ENCODE peak calls at places on chromosomes 11 and 22, in six cellular contexts. One of them, this sample, is unnamed.

GRCh38 chr11:85029964-85030363 is 597.2 kb downstream of the DLG2 start:
- DNase-seq in effector CD4-positive, alpha-beta T cell: no peak
- DNase-seq in PC-9: peak; percentile 72
- DNase-seq in SW480: no peak
- DNase-seq in naive thymus-derived CD4-positive, alpha-beta T cell: no peak
- DNase-seq in stimulated activated CD4-positive, alpha-beta T cell treated with anti-CD3 and anti-CD28 coated beads, Interleukin-12 subunit alpha, Interleukin-12 subunit beta, amount 100 ng/mL, for 48 hours: no peak
- DNase-seq in this sample: no peak

GRCh38 chr11:128299132-128299726 is 288.1 kb downstream of the ETS1 start:
- DNase-seq in effector CD4-positive, alpha-beta T cell: no peak
- DNase-seq in PC-9: no peak
- DNase-seq in SW480: no peak
- DNase-seq in naive thymus-derived CD4-positive, alpha-beta T cell: no peak
- DNase-seq in stimulated activated CD4-positive, alpha-beta T cell treated with anti-CD3 and anti-CD28 coated beads, Interleukin-12 subunit alpha, Interleukin-12 subunit beta, amount 100 ng/mL, for 48 hours: no peak
- DNase-seq in this sample: peak; percentile 86

GRCh38 chr11:13448876-13449275 is 14.1 kb downstream of the BTBD10 start:
- DNase-seq in effector CD4-positive, alpha-beta T cell: no peak
- DNase-seq in PC-9: no peak
- DNase-seq in SW480: no peak
- DNase-seq in naive thymus-derived CD4-positive, alpha-beta T cell: no peak
- DNase-seq in stimulated activated CD4-positive, alpha-beta T cell treated with anti-CD3 and anti-CD28 coated beads, Interleukin-12 subunit alpha, Interleukin-12 subunit beta, amount 100 ng/mL, for 48 hours: no peak
- DNase-seq in this sample: no peak

GRCh38 chr22:41369837-41370236 is 11.9 kb upstream of the TEF start:
- DNase-seq in effector CD4-positive, alpha-beta T cell: no peak
- DNase-seq in PC-9: no peak
- DNase-seq in SW480: no peak
- DNase-seq in naive thymus-derived CD4-positive, alpha-beta T cell: no peak
- DNase-seq in stimulated activated CD4-positive, alpha-beta T cell treated with anti-CD3 and anti-CD28 coated beads, Interleukin-12 subunit alpha, Interleukin-12 subunit beta, amount 100 ng/mL, for 48 hours: no peak
- DNase-seq in this sample: no peak

GRCh38 chr22:29145321-29146072 is 60.2 kb upstream of the EMID1 start:
- DNase-seq in effector CD4-positive, alpha-beta T cell: no peak
- DNase-seq in PC-9: no peak
- DNase-seq in SW480: peak; percentile 31
- DNase-seq in naive thymus-derived CD4-positive, alpha-beta T cell: no peak
- DNase-seq in stimulated activated CD4-positive, alpha-beta T cell treated with anti-CD3 and anti-CD28 coated beads, Interleukin-12 subunit alpha, Interleukin-12 subunit beta, amount 100 ng/mL, for 48 hours: no peak
- DNase-seq in this sample: no peak

GRCh38 chr11:108524422-108524821 is 26.2 kb upstream of the POGLUT3 start:
- DNase-seq in effector CD4-positive, alpha-beta T cell: no peak
- DNase-seq in PC-9: peak; percentile 64
- DNase-seq in SW480: no peak
- DNase-seq in naive thymus-derived CD4-positive, alpha-beta T cell: no peak
- DNase-seq in stimulated activated CD4-positive, alpha-beta T cell treated with anti-CD3 and anti-CD28 coated beads, Interleukin-12 subunit alpha, Interleukin-12 subunit beta, amount 100 ng/mL, for 48 hours: no peak
- DNase-seq in this sample: no peak

GRCh38 chr22:17946691-17947367 is 77.5 kb downstream of the MICAL3 start:
- DNase-seq in effector CD4-positive, alpha-beta T cell: no peak
- DNase-seq in PC-9: no peak
- DNase-seq in SW480: no peak
- DNase-seq in naive thymus-derived CD4-positive, alpha-beta T cell: no peak
- DNase-seq in stimulated activated CD4-positive, alpha-beta T cell treated with anti-CD3 and anti-CD28 coated beads, Interleukin-12 subunit alpha, Interleukin-12 subunit beta, amount 100 ng/mL, for 48 hours: no peak
- DNase-seq in this sample: no peak

GRCh38 chr11:61279934-61280656 is 15.0 kb downstream of the VWCE start:
- DNase-seq in effector CD4-positive, alpha-beta T cell: no peak
- DNase-seq in PC-9: no peak
- DNase-seq in SW480: no peak
- DNase-seq in naive thymus-derived CD4-positive, alpha-beta T cell: no peak
- DNase-seq in stimulated activated CD4-positive, alpha-beta T cell treated with anti-CD3 and anti-CD28 coated beads, Interleukin-12 subunit alpha, Interleukin-12 subunit beta, amount 100 ng/mL, for 48 hours: no peak
- DNase-seq in this sample: no peak

GRCh38 chr11:110076388-110076965 is 16.7 kb upstream of the ZC3H12C start:
- DNase-seq in effector CD4-positive, alpha-beta T cell: no peak
- DNase-seq in PC-9: peak; percentile 93
- DNase-seq in SW480: no peak
- DNase-seq in naive thymus-derived CD4-positive, alpha-beta T cell: no peak
- DNase-seq in stimulated activated CD4-positive, alpha-beta T cell treated with anti-CD3 and anti-CD28 coated beads, Interleukin-12 subunit alpha, Interleukin-12 subunit beta, amount 100 ng/mL, for 48 hours: no peak
- DNase-seq in this sample: no peak

GRCh38 chr11:61923166-61924015 is 6.0 kb upstream of the RAB3IL1 start:
- DNase-seq in effector CD4-positive, alpha-beta T cell: no peak
- DNase-seq in PC-9: no peak
- DNase-seq in SW480: peak; percentile 59
- DNase-seq in naive thymus-derived CD4-positive, alpha-beta T cell: no peak
- DNase-seq in stimulated activated CD4-positive, alpha-beta T cell treated with anti-CD3 and anti-CD28 coated beads, Interleukin-12 subunit alpha, Interleukin-12 subunit beta, amount 100 ng/mL, for 48 hours: no peak
- DNase-seq in this sample: no peak

GRCh38 chr11:106381895-106382294 is 304.4 kb downstream of the AASDHPPT start:
- DNase-seq in effector CD4-positive, alpha-beta T cell: no peak
- DNase-seq in PC-9: peak; percentile 44
- DNase-seq in SW480: no peak
- DNase-seq in naive thymus-derived CD4-positive, alpha-beta T cell: no peak
- DNase-seq in stimulated activated CD4-positive, alpha-beta T cell treated with anti-CD3 and anti-CD28 coated beads, Interleukin-12 subunit alpha, Interleukin-12 subunit beta, amount 100 ng/mL, for 48 hours: no peak
- DNase-seq in this sample: no peak

This sample was measured in foreskin melanocyte.